ENCODE peak calls at places on chromosomes 11 and 22, in six cellular contexts. One of them, this sample, is unnamed.

GRCh38 chr11:64620286-64620962 is 29.4 kb downstream of the SLC22A12 start:
- DNase-seq in kidney: no peak
- DNase-seq in NCI-H2171 treated with DMSO at 0.1 percent for 48 hours: no peak
- DNase-seq in lung microvascular endothelial cell: peak; percentile 38
- DNase-seq in hepatic stellate cell: no peak
- DNase-seq in activated CD4-positive, alpha-beta T cell treated with anti-CD3 and anti-CD28 coated beads for 24 hours: no peak
- DNase-seq in this sample: no peak

GRCh38 chr11:69603978-69604524 is 36.9 kb upstream of the CCND1 start:
- DNase-seq in kidney: no peak
- DNase-seq in NCI-H2171 treated with DMSO at 0.1 percent for 48 hours: no peak
- DNase-seq in lung microvascular endothelial cell: no peak
- DNase-seq in hepatic stellate cell: no peak
- DNase-seq in activated CD4-positive, alpha-beta T cell treated with anti-CD3 and anti-CD28 coated beads for 24 hours: no peak
- DNase-seq in this sample: no peak

GRCh38 chr11:72307439-72307838 is 63.5 kb upstream of the PHOX2A start:
- DNase-seq in kidney: no peak
- DNase-seq in NCI-H2171 treated with DMSO at 0.1 percent for 48 hours: no peak
- DNase-seq in lung microvascular endothelial cell: no peak
- DNase-seq in hepatic stellate cell: no peak
- DNase-seq in activated CD4-positive, alpha-beta T cell treated with anti-CD3 and anti-CD28 coated beads for 24 hours: no peak
- DNase-seq in this sample: no peak

GRCh38 chr11:105149477-105149876 is 9.9 kb upstream of the CARD18 start:
- DNase-seq in kidney: no peak
- DNase-seq in NCI-H2171 treated with DMSO at 0.1 percent for 48 hours: no peak
- DNase-seq in lung microvascular endothelial cell: no peak
- DNase-seq in hepatic stellate cell: no peak
- DNase-seq in activated CD4-positive, alpha-beta T cell treated with anti-CD3 and anti-CD28 coated beads for 24 hours: no peak
- DNase-seq in this sample: no peak

GRCh38 chr11:68471360-68472340 is 11.1 kb downstream of the PPP6R3 start:
- DNase-seq in kidney: peak; percentile 46
- DNase-seq in NCI-H2171 treated with DMSO at 0.1 percent for 48 hours: no peak
- DNase-seq in lung microvascular endothelial cell: peak; percentile 56
- DNase-seq in hepatic stellate cell: no peak
- DNase-seq in activated CD4-positive, alpha-beta T cell treated with anti-CD3 and anti-CD28 coated beads for 24 hours: no peak
- DNase-seq in this sample: no peak

GRCh38 chr22:23686416-23687024 is 4.3 kb upstream of the RGL4 start:
- DNase-seq in kidney: no peak
- DNase-seq in NCI-H2171 treated with DMSO at 0.1 percent for 48 hours: no peak
- DNase-seq in lung microvascular endothelial cell: no peak
- DNase-seq in hepatic stellate cell: no peak
- DNase-seq in activated CD4-positive, alpha-beta T cell treated with anti-CD3 and anti-CD28 coated beads for 24 hours: no peak
- DNase-seq in this sample: no peak

GRCh38 chr22:44780876-44781275 is 28.5 kb downstream of the ARHGAP8 start:
- DNase-seq in kidney: no peak
- DNase-seq in NCI-H2171 treated with DMSO at 0.1 percent for 48 hours: no peak
- DNase-seq in lung microvascular endothelial cell: no peak
- DNase-seq in hepatic stellate cell: no peak
- DNase-seq in activated CD4-positive, alpha-beta T cell treated with anti-CD3 and anti-CD28 coated beads for 24 hours: no peak
- DNase-seq in this sample: no peak

GRCh38 chr22:25494774-25495173 is 69.7 kb upstream of the GRK3 start:
- DNase-seq in kidney: no peak
- DNase-seq in NCI-H2171 treated with DMSO at 0.1 percent for 48 hours: no peak
- DNase-seq in lung microvascular endothelial cell: no peak
- DNase-seq in hepatic stellate cell: no peak
- DNase-seq in activated CD4-positive, alpha-beta T cell treated with anti-CD3 and anti-CD28 coated beads for 24 hours: no peak
- DNase-seq in this sample: no peak

GRCh38 chr11:132686827-132687370 is 845.4 kb downstream of the OPCML start:
- DNase-seq in kidney: no peak
- DNase-seq in NCI-H2171 treated with DMSO at 0.1 percent for 48 hours: no peak
- DNase-seq in lung microvascular endothelial cell: no peak
- DNase-seq in hepatic stellate cell: no peak
- DNase-seq in activated CD4-positive, alpha-beta T cell treated with anti-CD3 and anti-CD28 coated beads for 24 hours: no peak
- DNase-seq in this sample: no peak

GRCh38 chr11:46947399-46948077 is 11.0 kb downstream of the CSTPP1 start:
- DNase-seq in kidney: no peak
- DNase-seq in NCI-H2171 treated with DMSO at 0.1 percent for 48 hours: peak; percentile 74
- DNase-seq in lung microvascular endothelial cell: no peak
- DNase-seq in hepatic stellate cell: no peak
- DNase-seq in activated CD4-positive, alpha-beta T cell treated with anti-CD3 and anti-CD28 coated beads for 24 hours: no peak
- DNase-seq in this sample: no peak

GRCh38 chr22:34116126-34116525 is 195.8 kb upstream of the LARGE1 start:
- DNase-seq in kidney: no peak
- DNase-seq in NCI-H2171 treated with DMSO at 0.1 percent for 48 hours: no peak
- DNase-seq in lung microvascular endothelial cell: no peak
- DNase-seq in hepatic stellate cell: no peak
- DNase-seq in activated CD4-positive, alpha-beta T cell treated with anti-CD3 and anti-CD28 coated beads for 24 hours: no peak
- DNase-seq in this sample: no peak

GRCh38 chr22:44363980-44364749 is 51.4 kb upstream of the SHISAL1 start:
- DNase-seq in kidney: peak; percentile 60
- DNase-seq in NCI-H2171 treated with DMSO at 0.1 percent for 48 hours: no peak
- DNase-seq in lung microvascular endothelial cell: no peak
- DNase-seq in hepatic stellate cell: peak; percentile 38
- DNase-seq in activated CD4-positive, alpha-beta T cell treated with anti-CD3 and anti-CD28 coated beads for 24 hours: no peak
- DNase-seq in this sample: no peak

GRCh38 chr11:14418801-14419417 is 59.9 kb upstream of the RRAS2 start:
- DNase-seq in kidney: no peak
- DNase-seq in NCI-H2171 treated with DMSO at 0.1 percent for 48 hours: no peak
- DNase-seq in lung microvascular endothelial cell: peak; percentile 65
- DNase-seq in hepatic stellate cell: no peak
- DNase-seq in activated CD4-positive, alpha-beta T cell treated with anti-CD3 and anti-CD28 coated beads for 24 hours: no peak
- DNase-seq in this sample: no peak

GRCh38 chr11:13596601-13597000 is 71.9 kb upstream of the FAR1 start:
- DNase-seq in kidney: no peak
- DNase-seq in NCI-H2171 treated with DMSO at 0.1 percent for 48 hours: no peak
- DNase-seq in lung microvascular endothelial cell: no peak
- DNase-seq in hepatic stellate cell: no peak
- DNase-seq in activated CD4-positive, alpha-beta T cell treated with anti-CD3 and anti-CD28 coated beads for 24 hours: no peak
- DNase-seq in this sample: no peak

GRCh38 chr22:44037519-44038370 is 13.6 kb downstream of the PARVB start:
- DNase-seq in kidney: no peak
- DNase-seq in NCI-H2171 treated with DMSO at 0.1 percent for 48 hours: no peak
- DNase-seq in lung microvascular endothelial cell: peak; percentile 95
- DNase-seq in hepatic stellate cell: peak; percentile 93
- DNase-seq in activated CD4-positive, alpha-beta T cell treated with anti-CD3 and anti-CD28 coated beads for 24 hours: no peak
- DNase-seq in this sample: peak; percentile 90

GRCh38 chr11:88538088-88538487 is 200.6 kb upstream of the CTSC start:
- DNase-seq in kidney: no peak
- DNase-seq in NCI-H2171 treated with DMSO at 0.1 percent for 48 hours: no peak
- DNase-seq in lung microvascular endothelial cell: peak; percentile 27
- DNase-seq in hepatic stellate cell: no peak
- DNase-seq in activated CD4-positive, alpha-beta T cell treated with anti-CD3 and anti-CD28 coated beads for 24 hours: no peak
- DNase-seq in this sample: no peak

GRCh38 chr11:34839969-34840368 is 76.2 kb downstream of the APIP start:
- DNase-seq in kidney: no peak
- DNase-seq in NCI-H2171 treated with DMSO at 0.1 percent for 48 hours: no peak
- DNase-seq in lung microvascular endothelial cell: no peak
- DNase-seq in hepatic stellate cell: no peak
- DNase-seq in activated CD4-positive, alpha-beta T cell treated with anti-CD3 and anti-CD28 coated beads for 24 hours: no peak
- DNase-seq in this sample: no peak

GRCh38 chr22:28373841-28374240 is 305.8 kb downstream of the TTC28 start:
- DNase-seq in kidney: no peak
- DNase-seq in NCI-H2171 treated with DMSO at 0.1 percent for 48 hours: no peak
- DNase-seq in lung microvascular endothelial cell: peak; percentile 33
- DNase-seq in hepatic stellate cell: peak; percentile 40
- DNase-seq in activated CD4-positive, alpha-beta T cell treated with anti-CD3 and anti-CD28 coated beads for 24 hours: no peak
- DNase-seq in this sample: peak; percentile 26

This sample was measured in AG08396.